ENCODE peak calls at places on chromosomes 13 and 19, in four cellular contexts. One of them, this sample, is unnamed.

GRCh38 chr13:113976711-113977684 is 3.1 kb upstream of the C13orf46 start:
- DNase-seq in kidney: peak; percentile 79
- DNase-seq in heart left ventricle: no peak
- DNase-seq in PC-3: peak; percentile 68
- DNase-seq in this sample: no peak

GRCh38 chr13:62525652-62526051 is 1110.0 kb upstream of the PCDH20 start:
- DNase-seq in kidney: no peak
- DNase-seq in heart left ventricle: no peak
- DNase-seq in PC-3: no peak
- DNase-seq in this sample: no peak

GRCh38 chr19:1104452-1105216 is 840 bp downstream of the GPX4 start:
- DNase-seq in kidney: peak; percentile 93
- DNase-seq in heart left ventricle: peak; percentile 84
- DNase-seq in PC-3: peak; percentile 70
- DNase-seq in this sample: peak; percentile 76

GRCh38 chr19:33194527-33194883 is 375 bp downstream of the LRP3 start:
- DNase-seq in kidney: peak; percentile 62
- DNase-seq in heart left ventricle: no peak
- DNase-seq in PC-3: no peak
- DNase-seq in this sample: no peak

GRCh38 chr13:76944457-76944856 is 3.9 kb upstream of the ACOD1 start:
- DNase-seq in kidney: no peak
- DNase-seq in heart left ventricle: no peak
- DNase-seq in PC-3: peak; percentile 69
- DNase-seq in this sample: no peak

GRCh38 chr13:26557393-26558073 is at the start of gene WASF3:
- DNase-seq in kidney: peak; percentile 98
- DNase-seq in heart left ventricle: peak; percentile 95
- DNase-seq in PC-3: peak; percentile 88
- DNase-seq in this sample: peak; percentile 22

GRCh38 chr19:17948967-17949930 is 16.4 kb downstream of the CCDC124 start:
- DNase-seq in kidney: peak; percentile 76
- DNase-seq in heart left ventricle: no peak
- DNase-seq in PC-3: no peak
- DNase-seq in this sample: no peak

GRCh38 chr13:48828962-48829405 is 146.7 kb upstream of the FNDC3A start:
- DNase-seq in kidney: no peak
- DNase-seq in heart left ventricle: no peak
- DNase-seq in PC-3: peak; percentile 64
- DNase-seq in this sample: no peak

GRCh38 chr13:19681517-19681916 is 48.1 kb downstream of the MPHOSPH8 start:
- DNase-seq in kidney: no peak
- DNase-seq in heart left ventricle: no peak
- DNase-seq in PC-3: no peak
- DNase-seq in this sample: no peak

GRCh38 chr13:46797468-46798237 is 692 bp upstream of the ESD start:
- DNase-seq in kidney: no peak
- DNase-seq in heart left ventricle: no peak
- DNase-seq in PC-3: no peak
- DNase-seq in this sample: no peak

GRCh38 chr13:73521291-73521626 is 462.5 kb downstream of the KLF5 start:
- DNase-seq in kidney: no peak
- DNase-seq in heart left ventricle: no peak
- DNase-seq in PC-3: no peak
- DNase-seq in this sample: no peak

GRCh38 chr19:19387108-19387507 is 18.4 kb upstream of the GATAD2A start:
- DNase-seq in kidney: no peak
- DNase-seq in heart left ventricle: no peak
- DNase-seq in PC-3: no peak
- DNase-seq in this sample: no peak

GRCh38 chr19:35160629-35161433 is 6.3 kb downstream of the FXYD5 start:
- DNase-seq in kidney: no peak
- DNase-seq in heart left ventricle: no peak
- DNase-seq in PC-3: no peak
- DNase-seq in this sample: no peak

GRCh38 chr13:59247166-59247565 is 916.6 kb downstream of the DIAPH3 start:
- DNase-seq in kidney: peak; percentile 74
- DNase-seq in heart left ventricle: peak; percentile 75
- DNase-seq in PC-3: no peak
- DNase-seq in this sample: no peak

GRCh38 chr19:10417598-10418280 is 2.6 kb upstream of the PDE4A start:
- DNase-seq in kidney: peak; percentile 68
- DNase-seq in heart left ventricle: no peak
- DNase-seq in PC-3: peak; percentile 30
- DNase-seq in this sample: no peak

GRCh38 chr13:66895780-66896179 is 334.4 kb downstream of the PCDH9 start:
- DNase-seq in kidney: no peak
- DNase-seq in heart left ventricle: no peak
- DNase-seq in PC-3: no peak
- DNase-seq in this sample: no peak

GRCh38 chr13:42102961-42103688 is 54.7 kb downstream of the DGKH start:
- DNase-seq in kidney: no peak
- DNase-seq in heart left ventricle: no peak
- DNase-seq in PC-3: peak; percentile 74
- DNase-seq in this sample: no peak

GRCh38 chr13:42094641-42095040 is 46.2 kb downstream of the DGKH start:
- DNase-seq in kidney: no peak
- DNase-seq in heart left ventricle: no peak
- DNase-seq in PC-3: no peak
- DNase-seq in this sample: no peak

GRCh38 chr13:42101821-42102580 is 53.6 kb downstream of the DGKH start:
- DNase-seq in kidney: no peak
- DNase-seq in heart left ventricle: no peak
- DNase-seq in PC-3: no peak
- DNase-seq in this sample: no peak

DNA sequence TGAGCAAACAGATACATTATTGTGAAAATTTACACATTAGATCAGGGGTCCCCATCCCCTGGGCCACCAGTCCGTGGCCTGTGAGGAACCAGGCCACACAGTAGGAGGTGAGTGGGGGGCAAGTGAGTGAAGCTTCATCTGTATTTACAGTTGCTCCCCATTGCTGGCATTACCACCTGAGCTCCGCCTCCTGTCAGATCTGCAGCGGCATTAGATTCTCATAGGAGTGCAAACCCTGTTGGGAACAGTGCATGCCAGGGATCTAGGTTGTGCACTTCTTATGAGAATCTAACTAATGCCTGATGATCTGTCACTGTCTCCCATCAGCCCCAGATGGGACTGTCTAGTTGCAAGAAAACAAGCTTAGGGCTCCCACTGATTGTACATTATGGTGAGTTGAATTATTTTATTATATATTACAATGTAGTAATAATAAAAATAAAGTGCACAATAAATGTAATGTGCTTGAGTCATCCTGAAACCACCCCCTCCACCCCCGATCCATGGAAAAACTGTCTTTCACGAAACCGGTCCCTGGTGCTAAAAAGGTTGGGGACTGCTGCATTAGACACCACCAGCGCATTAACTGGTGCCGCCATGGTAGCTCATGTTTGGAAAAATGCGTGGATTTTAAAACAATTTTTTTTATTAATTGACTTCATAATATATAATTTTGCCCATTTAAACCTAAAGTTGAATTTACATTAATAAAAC is 51.7 kb downstream of the DGKH start:
- DNase-seq in kidney: no peak
- DNase-seq in heart left ventricle: no peak
- DNase-seq in PC-3: no peak
- DNase-seq in this sample: no peak
- H3K27ac ChIP-seq in kidney: no peak overlapping the region
- H3K27ac ChIP-seq in heart left ventricle: no peak overlapping the region
- H3K27ac ChIP-seq in PC-3: no peak overlapping the region
- H3K27ac ChIP-seq in this sample: no peak overlapping the region

GRCh38 chr13:33233547-33233946 is 52.0 kb downstream of the STARD13 start:
- DNase-seq in kidney: no peak
- DNase-seq in heart left ventricle: no peak
- DNase-seq in PC-3: peak; percentile 5
- DNase-seq in this sample: no peak
- H3K4me1 ChIP-seq in kidney: peaks cover 22% of the 10 kb centered on the region
- H3K4me1 ChIP-seq in heart left ventricle: peaks cover 58% of the 10 kb centered on the region
- H3K4me1 ChIP-seq in PC-3: peaks cover 67% of the 10 kb centered on the region
- H3K4me1 ChIP-seq in this sample: no peaks in the 10 kb centered on the region

GRCh38 chr13:80962855-80963254 is 621.9 kb upstream of the SPRY2 start:
- DNase-seq in kidney: no peak
- DNase-seq in heart left ventricle: no peak
- DNase-seq in PC-3: peak; percentile 21
- DNase-seq in this sample: no peak
- H3K27ac ChIP-seq in kidney: no peak overlapping the region
- H3K27ac ChIP-seq in heart left ventricle: no peak overlapping the region
- H3K27ac ChIP-seq in PC-3: peak overlapping the region; percentile 9
- H3K27ac ChIP-seq in this sample: no peak overlapping the region

GRCh38 chr19:49558591-49558990 is 21.8 kb downstream of the NOSIP start:
- DNase-seq in kidney: no peak
- DNase-seq in heart left ventricle: no peak
- DNase-seq in PC-3: no peak
- DNase-seq in this sample: peak; percentile 58

GRCh38 chr19:49559443-49559842 is 20.9 kb downstream of the NOSIP start:
- DNase-seq in kidney: no peak
- DNase-seq in heart left ventricle: no peak
- DNase-seq in PC-3: no peak
- DNase-seq in this sample: no peak

GRCh38 chr19:49559928-49560327 is 20.4 kb downstream of the NOSIP start:
- DNase-seq in kidney: no peak
- DNase-seq in heart left ventricle: no peak
- DNase-seq in PC-3: no peak
- DNase-seq in this sample: no peak

GRCh38 chr19:49557641-49558325 is 22.6 kb downstream of the NOSIP start:
- DNase-seq in kidney: no peak
- DNase-seq in heart left ventricle: no peak
- DNase-seq in PC-3: no peak
- DNase-seq in this sample: peak; percentile 41

GRCh38 chr19:49560358-49560900 is 19.9 kb downstream of the NOSIP start:
- DNase-seq in kidney: no peak
- DNase-seq in heart left ventricle: peak; percentile 39
- DNase-seq in PC-3: no peak
- DNase-seq in this sample: peak; percentile 51
- H3K4me1 ChIP-seq in kidney: no peaks in the 10 kb centered on the region
- H3K4me1 ChIP-seq in heart left ventricle: peaks cover 24% of the 10 kb centered on the region
- H3K4me1 ChIP-seq in PC-3: no peaks in the 10 kb centered on the region
- H3K4me1 ChIP-seq in this sample: peaks cover 96% of the 10 kb centered on the region

GRCh38 chr19:46981296-46981695 is 38.3 kb upstream of the NPAS1 start:
- DNase-seq in kidney: no peak
- DNase-seq in heart left ventricle: no peak
- DNase-seq in PC-3: no peak
- DNase-seq in this sample: no peak
- H3K27ac ChIP-seq in kidney: peak overlapping the region; percentile 51
- H3K27ac ChIP-seq in heart left ventricle: no peak overlapping the region
- H3K27ac ChIP-seq in PC-3: no peak overlapping the region
- H3K27ac ChIP-seq in this sample: no peak overlapping the region